ENCODE peak calls at places on chromosomes 4 and X, in ten cellular contexts. B, L, G, V, K, D, Q, W, M and I are unnamed samples.

GRCh38 chrX:99348256-99348655 is 1061.8 kb downstream of the PCDH19 start:
- DNase-seq in B (no peak), L (no peak), G (no peak), V (no peak), K (no peak), D (no peak), Q (no peak), W (no peak), M (no peak), I (no peak)

GRCh38 chr4:2412534-2412884 is 5.9 kb downstream of the ZFYVE28 start:
- DNase-seq in B (no peak), L (no peak), G (no peak), V (peak; percentile 32), K (no peak), D (no peak), Q (no peak), W (no peak), M (no peak), I (no peak)

GRCh38 chrX:72131317-72132294 is at the start of gene RTL5:
- DNase-seq in B (peak; percentile 88), L (peak; percentile 35), G (peak; percentile 92), V (peak; percentile 40), K (peak; percentile 82), D (peak; percentile 84), Q (peak; percentile 88), W (peak; percentile 96), M (peak; percentile 78), I (peak; percentile 82)

GRCh38 chr4:37423310-37423709 is 178.8 kb downstream of the NWD2 start:
- DNase-seq in B (no peak), L (no peak), G (no peak), V (no peak), K (no peak), D (no peak), Q (no peak), W (no peak), M (no peak), I (no peak)

GRCh38 chr4:173169428-173170209 is 1.0 kb downstream of the GALNT7 start:
- DNase-seq in B (peak; percentile 48), L (peak; percentile 46), G (peak; percentile 80), V (peak; percentile 57), K (peak; percentile 55), D (peak; percentile 69), Q (peak; percentile 64), W (peak; percentile 76), M (peak; percentile 79), I (peak; percentile 66)

GRCh38 chr4:6641164-6641970 is 882 bp downstream of the MRFAP1 start:
- DNase-seq in B (peak; percentile 48), L (peak; percentile 19), G (peak; percentile 35), V (peak; percentile 43), K (peak; percentile 57), D (peak; percentile 32), Q (peak; percentile 52), W (peak; percentile 74), M (peak; percentile 69), I (peak; percentile 68)

GRCh38 chr4:135269125-135269772 is 1067.7 kb upstream of the PABPC4L start:
- DNase-seq in B (no peak), L (no peak), G (no peak), V (no peak), K (no peak), D (no peak), Q (no peak), W (no peak), M (no peak), I (no peak)

GRCh38 chr4:102862747-102863146 is 6.0 kb upstream of the CISD2 start:
- DNase-seq in B (no peak), L (no peak), G (no peak), V (no peak), K (no peak), D (no peak), Q (no peak), W (no peak), M (no peak), I (no peak)

GRCh38 chrX:16671005-16671404 is 21.0 kb downstream of the S100G start:
- DNase-seq in B (peak; percentile 68), L (no peak), G (peak; percentile 48), V (peak; percentile 0), K (peak; percentile 58), D (no peak), Q (peak; percentile 52), W (no peak), M (peak; percentile 75), I (peak; percentile 58)

GRCh38 chrX:155745792-155746191 is 133.0 kb upstream of the TMLHE start:
- DNase-seq in B (peak; percentile 2), L (no peak), G (peak; percentile 37), V (no peak), K (peak; percentile 50), D (no peak), Q (no peak), W (no peak), M (peak; percentile 23), I (no peak)

GRCh38 chrX:94775640-94776039 is 1101.6 kb downstream of the FAM133A start:
- DNase-seq in B (no peak), L (no peak), G (no peak), V (no peak), K (no peak), D (no peak), Q (no peak), W (no peak), M (no peak), I (no peak)

GRCh38 chr4:184345573-184345922 is 127.9 kb upstream of the ENPP6 start:
- DNase-seq in B (peak; percentile 32), L (no peak), G (peak; percentile 25), V (no peak), K (no peak), D (peak; percentile 54), Q (no peak), W (no peak), M (no peak), I (no peak)

GRCh38 chrX:20265221-20265725 is 1.4 kb downstream of the RPS6KA3 start:
- DNase-seq in B (peak; percentile 79), L (no peak), G (peak; percentile 46), V (peak; percentile 56), K (peak; percentile 71), D (peak; percentile 40), Q (peak; percentile 77), W (peak; percentile 73), M (peak; percentile 68), I (peak; percentile 83)

GRCh38 chr4:17957689-17958088 is 63.9 kb downstream of the LCORL start:
- DNase-seq in B (no peak), L (no peak), G (no peak), V (no peak), K (peak; percentile 7), D (no peak), Q (peak; percentile 39), W (no peak), M (no peak), I (peak; percentile 30)

GRCh38 chrX:119549327-119550016 is 15.7 kb downstream of the STEEP1 start:
- DNase-seq in B (no peak), L (no peak), G (no peak), V (no peak), K (no peak), D (no peak), Q (no peak), W (no peak), M (no peak), I (no peak)

GRCh38 chrX:55135171-55135570 is 46.4 kb downstream of the PAGE2 start:
- DNase-seq in B (peak; percentile 36), L (no peak), G (peak; percentile 42), V (peak; percentile 7), K (peak; percentile 32), D (peak; percentile 11), Q (peak; percentile 19), W (no peak), M (peak; percentile 61), I (peak; percentile 42)

GRCh38 chr4:38101563-38101962 is 141.4 kb downstream of the PTTG2 start:
- DNase-seq in B (no peak), L (no peak), G (no peak), V (no peak), K (peak; percentile 94), D (no peak), Q (peak; percentile 90), W (no peak), M (no peak), I (peak; percentile 74)

GRCh38 chr4:62544428-62544827 is 1344.3 kb downstream of the ADGRL3 start:
- DNase-seq in B (no peak), L (no peak), G (no peak), V (no peak), K (no peak), D (no peak), Q (no peak), W (no peak), M (no peak), I (peak; percentile 6)

GRCh38 chr4:4824232-4824631 is 35.2 kb upstream of the MSX1 start:
- DNase-seq in B (no peak), L (no peak), G (no peak), V (no peak), K (no peak), D (no peak), Q (no peak), W (no peak), M (no peak), I (no peak)

GRCh38 chrX:53309837-53310236 is 28.5 kb upstream of the IQSEC2 start:
- DNase-seq in B (no peak), L (no peak), G (no peak), V (no peak), K (no peak), D (no peak), Q (no peak), W (no peak), M (no peak), I (no peak)

GRCh38 chrX:13952581-13952980 is 77.1 kb downstream of the GEMIN8 start:
- DNase-seq in B (no peak), L (no peak), G (no peak), V (no peak), K (no peak), D (no peak), Q (no peak), W (no peak), M (no peak), I (no peak)

GRCh38 chrX:38755319-38755718 is 45.9 kb upstream of the MID1IP1 start:
- DNase-seq in B (no peak), L (no peak), G (no peak), V (no peak), K (no peak), D (no peak), Q (no peak), W (no peak), M (no peak), I (no peak)

GRCh38 chr4:26779674-26780073 is 81.0 kb upstream of the STIM2 start:
- DNase-seq in B (no peak), L (no peak), G (no peak), V (no peak), K (peak; percentile 90), D (no peak), Q (peak; percentile 53), W (no peak), M (no peak), I (peak; percentile 35)

GRCh38 chrX:42098897-42099296 is 175.5 kb upstream of the CASK start:
- DNase-seq in B (peak; percentile 14), L (no peak), G (peak; percentile 43), V (no peak), K (no peak), D (peak; percentile 4), Q (no peak), W (no peak), M (no peak), I (no peak)

GRCh38 chr4:148850257-148850995 is 408.2 kb upstream of the NR3C2 start:
- DNase-seq in B (no peak), L (no peak), G (no peak), V (no peak), K (no peak), D (no peak), Q (no peak), W (no peak), M (no peak), I (no peak)

GRCh38 chr4:177367336-177367735 is 57.7 kb downstream of the NEIL3 start:
- DNase-seq in B (no peak), L (no peak), G (no peak), V (no peak), K (peak; percentile 11), D (no peak), Q (peak; percentile 38), W (no peak), M (no peak), I (peak; percentile 50)

GRCh38 chrX:110311437-110312230 is 6.3 kb downstream of the AMMECR1 start:
- DNase-seq in B (no peak), L (no peak), G (no peak), V (no peak), K (no peak), D (no peak), Q (no peak), W (no peak), M (no peak), I (no peak)

GRCh38 chrX:18871970-18872369 is 111.9 kb downstream of the PHKA2 start:
- DNase-seq in B (no peak), L (no peak), G (no peak), V (no peak), K (no peak), D (no peak), Q (no peak), W (no peak), M (no peak), I (no peak)